ENCODE peak calls at places on chromosomes 1 and 21, in nine cellular contexts. A, G, E, O, H, J, T, K and U are unnamed samples.

GRCh38 chr1:184709418-184709817 is 45.2 kb downstream of the EDEM3 start:
- DNase-seq in H (no peak), G (no peak), K (no peak), T (no peak), O (no peak), E (no peak), J (no peak), A (no peak), U (no peak)

GRCh38 chr1:225653463-225654276 is 747 bp upstream of the ENAH start:
- DNase-seq in K (peak), G (peak), O (peak), A (no peak), H (peak), T (no peak), J (no peak), E (no peak), U (no peak)

GRCh38 chr1:241985787-241986186 is 13.1 kb downstream of the MAP1LC3C start:
- DNase-seq in J (no peak), H (peak), E (no peak), T (no peak), G (no peak), K (no peak), O (no peak), A (peak), U (no peak)

GRCh38 chr1:4081806-4082645 is 182.0 kb upstream of the C1orf174 start:
- DNase-seq in O (no peak), E (no peak), G (no peak), T (no peak), K (no peak), J (no peak), A (no peak), H (no peak), U (no peak)

GRCh38 chr1:172810480-172810879 is 151.6 kb downstream of the FASLG start:
- DNase-seq in T (no peak), K (no peak), H (no peak), J (no peak), O (no peak), E (no peak), A (no peak), G (no peak), U (no peak)

GRCh38 chr1:153959454-153959853 is 1.0 kb upstream of the CRTC2 start:
- DNase-seq in J (no peak), K (no peak), E (no peak), H (no peak), T (no peak), G (no peak), A (no peak), O (no peak), U (no peak)

GRCh38 chr1:41493117-41493536 is 8.6 kb upstream of the EDN2 start:
- DNase-seq in G (peak), T (no peak), H (peak), A (no peak), O (peak), E (no peak), J (no peak), K (no peak), U (no peak)

GRCh38 chr1:7670334-7671145 is 100.6 kb upstream of the VAMP3 start:
- DNase-seq in J (no peak), T (no peak), K (no peak), G (peak), E (no peak), H (no peak), O (peak), A (no peak), U (no peak)

GRCh38 chr1:216824511-216824910 is 101.3 kb upstream of the ESRRG start:
- DNase-seq in J (no peak), E (no peak), K (no peak), T (no peak), G (no peak), O (no peak), H (no peak), A (no peak), U (no peak)

GRCh38 chr1:111406325-111406768 is 21.2 kb downstream of the OVGP1 start:
- DNase-seq in H (no peak), K (peak), T (no peak), A (no peak), O (no peak), E (peak), G (no peak), J (peak), U (no peak)

GRCh38 chr1:17765444-17766411 is 10.6 kb downstream of the ACTL8 start:
- DNase-seq in K (no peak), E (no peak), G (no peak), T (no peak), A (no peak), H (peak), O (no peak), J (no peak), U (no peak)

GRCh38 chr1:181664543-181664942 is 181.2 kb downstream of the CACNA1E start:
- DNase-seq in E (no peak), K (no peak), T (no peak), J (no peak), A (no peak), O (no peak), H (no peak), G (no peak), U (no peak)

GRCh38 chr1:45266151-45266801 is 59.9 kb upstream of the ZSWIM5 start:
- DNase-seq in K (no peak), G (no peak), A (no peak), E (no peak), H (peak), J (no peak), O (peak), T (no peak), U (no peak)

GRCh38 chr1:9823943-9824701 is at the start of gene CLSTN1:
- DNase-seq in J (peak), A (peak), K (peak), O (peak), H (peak), E (peak), T (peak), G (peak), U (no peak)

GRCh38 chr1:201640624-201641023 is 101.7 kb downstream of the NAV1 start:
- DNase-seq in H (no peak), T (no peak), O (peak), G (peak), E (no peak), K (no peak), J (no peak), A (no peak), U (no peak)

GRCh38 chr1:233364695-233365539 is 37.4 kb downstream of the MAP3K21 start:
- DNase-seq in H (no peak), J (no peak), K (no peak), T (no peak), A (no peak), E (no peak), O (no peak), G (no peak), U (peak)

GRCh38 chr1:22325531-22326371 is 125.9 kb upstream of the ZBTB40 start:
- DNase-seq in H (no peak), G (no peak), O (no peak), E (no peak), K (no peak), J (no peak), A (no peak), T (no peak), U (no peak)

GRCh38 chr1:14666376-14666775 is 67.9 kb downstream of the KAZN start:
- DNase-seq in J (no peak), H (no peak), G (no peak), E (no peak), T (no peak), A (no peak), K (no peak), O (no peak), U (no peak)

GRCh38 chr1:79796434-79796833 is 789.9 kb upstream of the ADGRL4 start:
- DNase-seq in A (no peak), G (no peak), K (no peak), T (no peak), J (no peak), E (no peak), H (no peak), O (no peak), U (no peak)

GRCh38 chr1:150574260-150575071 is 4.9 kb downstream of the MCL1 start:
- DNase-seq in H (no peak), G (no peak), J (no peak), A (no peak), E (no peak), K (no peak), T (no peak), O (no peak), U (no peak)

GRCh38 chr1:76425843-76426145 is 351.2 kb downstream of the ST6GALNAC3 start:
- DNase-seq in H (peak), J (no peak), K (no peak), O (no peak), E (no peak), T (no peak), G (no peak), A (no peak), U (no peak)

GRCh38 chr21:35206141-35207125 is 157.3 kb upstream of the RUNX1 start:
- DNase-seq in J (no peak), G (peak), A (no peak), E (no peak), O (no peak), T (no peak), H (no peak), K (no peak), U (no peak)

GRCh38 chr1:23013657-23014056 is 2.0 kb downstream of the TEX46 start:
- DNase-seq in G (no peak), A (no peak), H (no peak), J (no peak), K (no peak), E (no peak), T (no peak), O (no peak), U (no peak)

GRCh38 chr1:22709891-22710687 is 550 bp upstream of the EPHB2 start:
- DNase-seq in O (peak), T (no peak), K (peak), E (no peak), A (peak), J (no peak), H (peak), G (peak), U (no peak)

GRCh38 chr21:44351535-44352252 is 1.7 kb upstream of the TRPM2 start:
- DNase-seq in J (no peak), K (no peak), H (no peak), T (no peak), O (no peak), G (no peak), A (no peak), E (no peak), U (no peak)

GRCh38 chr21:32088471-32088870 is 190.4 kb downstream of the MIS18A start:
- DNase-seq in O (no peak), K (no peak), H (no peak), G (no peak), A (no peak), E (no peak), T (no peak), J (no peak), U (no peak)

GRCh38 chr1:92118826-92119225 is 38.7 kb downstream of the BTBD8 start:
- DNase-seq in G (no peak), K (no peak), O (no peak), J (no peak), H (peak), A (no peak), T (no peak), E (no peak), U (no peak)

GRCh38 chr1:3912809-3913685 is 13.0 kb upstream of the C1orf174 start:
- DNase-seq in E (no peak), H (no peak), K (no peak), G (no peak), J (no peak), O (no peak), T (no peak), A (no peak), U (no peak)

GRCh38 chr1:38029725-38030511 is 16.7 kb downstream of the POU3F1 start:
- DNase-seq in A (peak), K (peak), E (peak), O (peak), T (no peak), G (peak), J (no peak), H (peak), U (no peak)

GRCh38 chr1:96309783-96310182 is 411.8 kb upstream of the PTBP2 start:
- DNase-seq in K (no peak), E (no peak), G (no peak), O (no peak), T (no peak), H (peak), A (peak), J (no peak), U (no peak)

GRCh38 chr1:52055854-52056109 is 313 bp upstream of the BTF3L4 start:
- DNase-seq in G (no peak), A (no peak), H (no peak), K (no peak), T (no peak), O (no peak), J (no peak), E (no peak), U (no peak)

GRCh38 chr1:59750612-59751395 is 63.9 kb upstream of the HOOK1 start:
- DNase-seq in T (no peak), K (no peak), G (no peak), E (no peak), A (no peak), J (no peak), O (no peak), H (peak), U (no peak)

GRCh38 chr1:7385471-7386225 is 385.4 kb upstream of the VAMP3 start:
- DNase-seq in O (peak), H (no peak), K (no peak), J (no peak), E (no peak), G (no peak), T (no peak), A (no peak), U (no peak)

GRCh38 chr1:69524010-69524409 is 43.7 kb upstream of the LRRC7 start:
- DNase-seq in K (no peak), E (no peak), T (no peak), A (no peak), O (no peak), G (no peak), H (peak), J (no peak), U (no peak)

GRCh38 chr21:33064623-33064996 is 5.3 kb upstream of the OLIG1 start:
- DNase-seq in O (no peak), E (no peak), J (no peak), A (no peak), T (no peak), K (no peak), H (no peak), G (no peak), U (no peak)

GRCh38 chr1:162357681-162358266 is 18.9 kb downstream of the SPATA46 start:
- DNase-seq in K (no peak), T (no peak), H (peak), O (no peak), G (no peak), A (peak), J (no peak), E (no peak), U (no peak)